ENCODE peak calls at places on chromosomes 16 and 17, in six cellular contexts. T is lung, V is spleen, F is fibroblast of lung, O is cardiac muscle cell, L is H9. N is an unnamed sample.
A peak's percentile ranks its signal among the peaks of the same experiment; 100 is the strongest.

GRCh38 chr17:35486920-35487727 is 38.6 kb upstream of the SLFN13 start:
- DNase-seq in T (peak; percentile 69), V (peak; percentile 91), F (peak; percentile 58), O (peak; percentile 90), L (no peak), N (peak; percentile 52)

GRCh38 chr17:81518113-81518784 is 5.7 kb upstream of the ACTG1 start:
- DNase-seq in T (no peak), V (no peak), F (peak; percentile 31), O (peak; percentile 29), L (peak; percentile 73), N (no peak)

GRCh38 chr17:9512323-9513168 is 63.1 kb downstream of the STX8 start:
- DNase-seq in T (no peak), V (no peak), F (peak; percentile 70), O (peak; percentile 65), L (no peak), N (no peak)

GRCh38 chr16:2033057-2033911 is 6.6 kb downstream of the NHERF2 start:
- DNase-seq in T (no peak), V (no peak), F (peak; percentile 55), O (peak; percentile 73), L (no peak), N (peak; percentile 81)

GRCh38 chr16:4801051-4801961 is 1.1 kb downstream of the ROGDI start:
- DNase-seq in T (no peak), V (peak; percentile 81), F (no peak), O (no peak), L (no peak), N (no peak)

GRCh38 chr16:24844101-24845030 is 1.4 kb upstream of the SLC5A11 start:
- DNase-seq in T (no peak), V (no peak), F (no peak), O (no peak), L (no peak), N (no peak)

GRCh38 chr17:39669897-39670735 is 1.9 kb downstream of the PNMT start:
- DNase-seq in T (no peak), V (no peak), F (no peak), O (no peak), L (no peak), N (no peak)

GRCh38 chr16:68368602-68368944 is 57.8 kb downstream of the PRMT7 start:
- DNase-seq in T (no peak), V (no peak), F (no peak), O (no peak), L (no peak), N (no peak)

GRCh38 chr16:4538386-4539235 is at the start of gene CDIP1:
- DNase-seq in T (peak; percentile 97), V (peak; percentile 97), F (peak; percentile 96), O (peak; percentile 98), L (peak; percentile 97), N (peak; percentile 97)

GRCh38 chr17:38706625-38707298 is 1.7 kb downstream of the MLLT6 start:
- DNase-seq in T (no peak), V (no peak), F (no peak), O (no peak), L (no peak), N (no peak)

GRCh38 chr17:17722081-17722905 is 41.0 kb downstream of the RAI1 start:
- DNase-seq in T (no peak), V (no peak), F (no peak), O (no peak), L (peak; percentile 67), N (no peak)

GRCh38 chr16:19439483-19439882 is 21.8 kb downstream of the TMC5 start:
- DNase-seq in T (no peak), V (no peak), F (no peak), O (no peak), L (no peak), N (no peak)

GRCh38 chr17:27577124-27577761 is 53.7 kb upstream of the LGALS9 start:
- DNase-seq in T (no peak), V (no peak), F (peak; percentile 51), O (peak; percentile 72), L (peak; percentile 57), N (no peak)

GRCh38 chr16:84175351-84176081 is 11.3 kb downstream of the TAF1C start:
- DNase-seq in T (peak; percentile 43), V (peak; percentile 81), F (peak; percentile 41), O (no peak), L (peak; percentile 79), N (no peak)

GRCh38 chr17:67491009-67491677 is 114.1 kb downstream of the PITPNC1 start:
- DNase-seq in T (peak; percentile 63), V (peak; percentile 81), F (peak; percentile 99), O (peak; percentile 97), L (peak; percentile 76), N (peak; percentile 89)

GRCh38 chr17:80101160-80101945 is at the start of gene GAA:
- DNase-seq in T (peak; percentile 81), V (peak; percentile 97), F (peak; percentile 78), O (peak; percentile 89), L (peak; percentile 90), N (peak; percentile 91)

GRCh38 chr17:27569257-27569722 is 61.7 kb upstream of the LGALS9 start:
- DNase-seq in T (no peak), V (peak; percentile 82), F (peak; percentile 35), O (peak; percentile 39), L (peak; percentile 94), N (no peak)

GRCh38 chr16:18792836-18793433 is 2.8 kb upstream of the RPS15A start:
- DNase-seq in T (no peak), V (no peak), F (no peak), O (peak; percentile 49), L (no peak), N (no peak)

GRCh38 chr17:82592289-82592683 is 56.0 kb downstream of the WDR45B start:
- DNase-seq in T (peak; percentile 63), V (no peak), F (peak; percentile 6), O (no peak), L (no peak), N (no peak)

GRCh38 chr17:55710829-55711496 is 11.7 kb downstream of the TMEM100 start:
- DNase-seq in T (no peak), V (no peak), F (no peak), O (no peak), L (no peak), N (no peak)

GRCh38 chr16:50570354-50570753 is 22.2 kb downstream of the NKD1 start:
- DNase-seq in T (no peak), V (no peak), F (no peak), O (no peak), L (no peak), N (no peak)

GRCh38 chr16:74936902-74937560 is 47.9 kb downstream of the WDR59 start:
- DNase-seq in T (no peak), V (no peak), F (peak; percentile 96), O (peak; percentile 74), L (no peak), N (no peak)

GRCh38 chr17:11639736-11640510 is 41.7 kb downstream of the DNAH9 start:
- DNase-seq in T (no peak), V (no peak), F (no peak), O (no peak), L (no peak), N (no peak)

GRCh38 chr17:33725675-33726271 is 432.7 kb upstream of the ASIC2 start:
- DNase-seq in T (peak; percentile 30), V (no peak), F (peak; percentile 5), O (peak; percentile 37), L (peak; percentile 84), N (peak; percentile 10)

GRCh38 chr17:17191346-17191792 is 14.8 kb downstream of the PLD6 start:
- DNase-seq in T (no peak), V (no peak), F (peak; percentile 50), O (peak; percentile 60), L (no peak), N (peak; percentile 64)

GRCh38 chr16:87621976-87622713 is 19.8 kb downstream of the JPH3 start:
- DNase-seq in T (no peak), V (no peak), F (no peak), O (no peak), L (no peak), N (no peak)
- H3K27ac ChIP-seq in T (no peak overlapping the region), V (no peak overlapping the region), F (no peak overlapping the region), O (no peak overlapping the region), L (no peak overlapping the region), N (no peak overlapping the region)

GRCh38 chr17:57125866-57126265 is 40.8 kb downstream of the AKAP1 start:
- DNase-seq in T (no peak), V (no peak), F (no peak), O (no peak), L (no peak), N (no peak)

GRCh38 chr17:57124053-57124452 is 39.0 kb downstream of the AKAP1 start:
- DNase-seq in T (no peak), V (no peak), F (no peak), O (no peak), L (no peak), N (no peak)

GRCh38 chr17:57120814-57121213 is 35.8 kb downstream of the AKAP1 start:
- DNase-seq in T (no peak), V (no peak), F (no peak), O (no peak), L (no peak), N (no peak)

GRCh38 chr17:57121308-57122042 is 36.4 kb downstream of the AKAP1 start:
- DNase-seq in T (no peak), V (no peak), F (peak; percentile 51), O (peak; percentile 56), L (peak; percentile 72), N (no peak)

GRCh38 chr17:57125406-57125805 is 40.4 kb downstream of the AKAP1 start:
- DNase-seq in T (no peak), V (no peak), F (no peak), O (no peak), L (no peak), N (no peak)
- TF ChIP-seq CTCF in T (no peak), V (no peak), F (no peak), O (no peak), L (peak; percentile 21), N (no peak)

DNA sequence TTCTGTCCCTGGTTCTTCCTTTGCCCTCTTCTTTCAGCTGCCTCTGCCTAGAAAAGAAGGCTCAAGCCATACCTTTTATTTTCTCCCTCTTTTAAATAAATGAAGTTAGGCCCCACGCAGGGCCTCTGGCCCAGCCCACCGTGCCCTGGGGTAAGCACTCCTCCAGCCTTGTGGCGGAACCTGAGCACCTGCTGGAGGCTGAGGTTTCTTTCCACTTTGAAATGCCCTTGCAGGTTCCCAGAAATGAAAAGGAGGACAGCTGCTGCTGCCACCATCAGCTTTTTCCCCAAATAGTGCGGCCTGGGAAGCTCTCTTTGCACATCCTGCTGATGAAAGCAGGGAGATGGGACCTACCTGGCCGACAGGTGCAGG is 139.4 kb downstream of the CCDC182 start:
- DNase-seq in T (no peak), V (no peak), F (no peak), O (no peak), L (no peak), N (no peak)
- H3K27ac ChIP-seq in T (peak overlapping the region; percentile 81), V (peak overlapping the region; percentile 67), F (no peak overlapping the region), O (peak overlapping the region; percentile 78), L (no peak overlapping the region), N (peak overlapping the region; percentile 82)

GRCh38 chr16:85618509-85618908 is 5.4 kb downstream of the GSE1 start:
- DNase-seq in T (no peak), V (no peak), F (no peak), O (no peak), L (no peak), N (no peak)
- TF ChIP-seq CTCF in T (no peak), V (no peak), F (no peak), O (no peak), L (no peak), N (no peak)